ENCODE peak calls at places on chromosomes 3 and 15, in four cellular contexts. One of them, this sample, is unnamed.

GRCh38 chr3:45795882-45796765 is at the start of gene SLC6A20:
- DNase-seq in neuronal stem cell: peak; percentile 41
- DNase-seq in trophoblast cell: no peak
- DNase-seq in H1: peak; percentile 67
- DNase-seq in this sample: no peak

GRCh38 chr15:55546718-55547117 is 38.7 kb upstream of the DNAAF4 start:
- DNase-seq in neuronal stem cell: no peak
- DNase-seq in trophoblast cell: no peak
- DNase-seq in H1: no peak
- DNase-seq in this sample: no peak

GRCh38 chr15:55494927-55495326 is 13.1 kb downstream of the DNAAF4 start:
- DNase-seq in neuronal stem cell: no peak
- DNase-seq in trophoblast cell: no peak
- DNase-seq in H1: no peak
- DNase-seq in this sample: no peak

GRCh38 chr3:64502284-64502683 is 185.5 kb downstream of the ADAMTS9 start:
- DNase-seq in neuronal stem cell: no peak
- DNase-seq in trophoblast cell: no peak
- DNase-seq in H1: no peak
- DNase-seq in this sample: peak; percentile 80

GRCh38 chr15:99568548-99569352 is 3.0 kb downstream of the MEF2A start:
- DNase-seq in neuronal stem cell: no peak
- DNase-seq in trophoblast cell: no peak
- DNase-seq in H1: no peak
- DNase-seq in this sample: no peak

GRCh38 chr3:182668974-182669373 is 124.3 kb upstream of the ATP11B start:
- DNase-seq in neuronal stem cell: no peak
- DNase-seq in trophoblast cell: no peak
- DNase-seq in H1: no peak
- DNase-seq in this sample: no peak

GRCh38 chr15:91472316-91472756 is 372.3 kb downstream of the SV2B start:
- DNase-seq in neuronal stem cell: no peak
- DNase-seq in trophoblast cell: no peak
- DNase-seq in H1: no peak
- DNase-seq in this sample: no peak

GRCh38 chr15:65916664-65917406 is 47.5 kb downstream of the RAB11A start:
- DNase-seq in neuronal stem cell: peak; percentile 74
- DNase-seq in trophoblast cell: peak; percentile 61
- DNase-seq in H1: peak; percentile 81
- DNase-seq in this sample: peak; percentile 82

GRCh38 chr3:170848294-170848917 is 21.6 kb downstream of the RPL22L1 start:
- DNase-seq in neuronal stem cell: no peak
- DNase-seq in trophoblast cell: no peak
- DNase-seq in H1: no peak
- DNase-seq in this sample: peak; percentile 41

GRCh38 chr15:49038382-49038781 is 7.9 kb downstream of the SECISBP2L start:
- DNase-seq in neuronal stem cell: no peak
- DNase-seq in trophoblast cell: no peak
- DNase-seq in H1: no peak
- DNase-seq in this sample: no peak

GRCh38 chr3:73955671-73956070 is 330.9 kb upstream of the PDZRN3 start:
- DNase-seq in neuronal stem cell: no peak
- DNase-seq in trophoblast cell: no peak
- DNase-seq in H1: no peak
- DNase-seq in this sample: no peak

GRCh38 chr15:74841761-74842385 is 1.1 kb downstream of the ULK3 start:
- DNase-seq in neuronal stem cell: no peak
- DNase-seq in trophoblast cell: no peak
- DNase-seq in H1: no peak
- DNase-seq in this sample: no peak

GRCh38 chr15:27067175-27067574 is 96.2 kb downstream of the GABRG3 start:
- DNase-seq in neuronal stem cell: no peak
- DNase-seq in trophoblast cell: no peak
- DNase-seq in H1: no peak
- DNase-seq in this sample: no peak

GRCh38 chr3:119294402-119294888 is 262 bp downstream of the ARHGAP31 start:
- DNase-seq in neuronal stem cell: no peak
- DNase-seq in trophoblast cell: no peak
- DNase-seq in H1: peak; percentile 74
- DNase-seq in this sample: peak; percentile 72

GRCh38 chr15:92666780-92667179 is 11.2 kb upstream of the FAM174B start:
- DNase-seq in neuronal stem cell: no peak
- DNase-seq in trophoblast cell: peak; percentile 90
- DNase-seq in H1: no peak
- DNase-seq in this sample: peak; percentile 47

GRCh38 chr3:151281671-151282334 is 3.5 kb upstream of the P2RY14 start:
- DNase-seq in neuronal stem cell: no peak
- DNase-seq in trophoblast cell: no peak
- DNase-seq in H1: no peak
- DNase-seq in this sample: peak; percentile 48

GRCh38 chr3:10288575-10288960 is 4.2 kb downstream of the GHRL start:
- DNase-seq in neuronal stem cell: no peak
- DNase-seq in trophoblast cell: no peak
- DNase-seq in H1: no peak
- DNase-seq in this sample: no peak

GRCh38 chr3:151552589-151552988 is 91.7 kb upstream of the IGSF10 start:
- DNase-seq in neuronal stem cell: no peak
- DNase-seq in trophoblast cell: peak; percentile 9
- DNase-seq in H1: no peak
- DNase-seq in this sample: no peak

GRCh38 chr3:10817506-10817905 is 1.5 kb downstream of the SLC6A11 start:
- DNase-seq in neuronal stem cell: no peak
- DNase-seq in trophoblast cell: no peak
- DNase-seq in H1: no peak
- DNase-seq in this sample: no peak

GRCh38 chr3:67362686-67363085 is 291.7 kb downstream of the SUCLG2 start:
- DNase-seq in neuronal stem cell: no peak
- DNase-seq in trophoblast cell: no peak
- DNase-seq in H1: no peak
- DNase-seq in this sample: no peak

GRCh38 chr15:77804210-77804609 is 171.5 kb upstream of the LINGO1 start:
- DNase-seq in neuronal stem cell: no peak
- DNase-seq in trophoblast cell: no peak
- DNase-seq in H1: no peak
- DNase-seq in this sample: no peak

GRCh38 chr15:50044406-50044805 is 74.6 kb downstream of the ATP8B4 start:
- DNase-seq in neuronal stem cell: no peak
- DNase-seq in trophoblast cell: no peak
- DNase-seq in H1: no peak
- DNase-seq in this sample: no peak

GRCh38 chr15:34699968-34700640 is 54.7 kb downstream of the GJD2 start:
- DNase-seq in neuronal stem cell: no peak
- DNase-seq in trophoblast cell: no peak
- DNase-seq in H1: no peak
- DNase-seq in this sample: no peak

GRCh38 chr15:22951381-22952280 is 28.5 kb downstream of the CYFIP1 start:
- DNase-seq in neuronal stem cell: no peak
- DNase-seq in trophoblast cell: no peak
- DNase-seq in H1: no peak
- DNase-seq in this sample: peak; percentile 44

GRCh38 chr3:4746241-4746958 is 232.8 kb upstream of the BHLHE40 start:
- DNase-seq in neuronal stem cell: no peak
- DNase-seq in trophoblast cell: no peak
- DNase-seq in H1: no peak
- DNase-seq in this sample: peak; percentile 42

DNA sequence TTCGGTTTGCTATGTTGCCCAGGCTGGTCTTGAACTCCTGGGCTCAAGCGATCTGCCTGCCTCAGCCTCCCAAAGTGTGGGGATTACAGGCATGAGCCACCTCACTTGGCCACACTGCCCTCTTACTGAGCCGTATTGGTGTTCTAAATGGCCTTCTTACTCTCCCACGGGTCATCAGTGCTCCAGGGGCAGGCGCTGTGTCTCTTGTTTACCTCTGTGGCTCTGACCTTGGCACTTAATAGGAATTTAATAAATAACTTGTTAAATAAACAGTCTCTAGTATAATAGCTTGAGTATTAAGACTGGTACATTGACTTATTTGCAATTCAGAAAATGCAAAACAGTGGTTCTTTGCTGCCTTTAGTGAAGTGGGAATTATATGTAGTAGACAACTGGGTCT is 13.7 kb downstream of the FLNB start:
- DNase-seq in neuronal stem cell: no peak
- DNase-seq in trophoblast cell: no peak
- DNase-seq in H1: no peak
- DNase-seq in this sample: no peak
- H2BK12ac ChIP-seq in neuronal stem cell: no peak overlapping the region
- H2BK12ac ChIP-seq in trophoblast cell: no peak overlapping the region
- H2BK12ac ChIP-seq in H1: peak overlapping the region; percentile 97
- H2BK12ac ChIP-seq in this sample: no peak overlapping the region

GRCh38 chr3:134330895-134331810 is 43.1 kb downstream of the AMOTL2 start:
- DNase-seq in neuronal stem cell: no peak
- DNase-seq in trophoblast cell: peak; percentile 82
- DNase-seq in H1: no peak
- DNase-seq in this sample: peak; percentile 63
- H2AK5ac ChIP-seq in neuronal stem cell: no peak overlapping the region
- H2AK5ac ChIP-seq in trophoblast cell: peak overlapping the region; percentile 90
- H2AK5ac ChIP-seq in H1: no peak overlapping the region
- H2AK5ac ChIP-seq in this sample: peak overlapping the region; percentile 99

GRCh38 chr3:29453278-29453961 is 172.5 kb downstream of the RBMS3 start:
- DNase-seq in neuronal stem cell: no peak
- DNase-seq in trophoblast cell: no peak
- DNase-seq in H1: no peak
- DNase-seq in this sample: no peak

GRCh38 chr3:29454326-29454725 is 173.5 kb downstream of the RBMS3 start:
- DNase-seq in neuronal stem cell: no peak
- DNase-seq in trophoblast cell: no peak
- DNase-seq in H1: no peak
- DNase-seq in this sample: no peak

GRCh38 chr3:29451901-29452300 is 171.0 kb downstream of the RBMS3 start:
- DNase-seq in neuronal stem cell: no peak
- DNase-seq in trophoblast cell: no peak
- DNase-seq in H1: no peak
- DNase-seq in this sample: no peak

GRCh38 chr3:29452923-29453277 is 172.0 kb downstream of the RBMS3 start:
- DNase-seq in neuronal stem cell: no peak
- DNase-seq in trophoblast cell: no peak
- DNase-seq in H1: no peak
- DNase-seq in this sample: no peak

GRCh38 chr3:29456901-29457300 is 176.0 kb downstream of the RBMS3 start:
- DNase-seq in neuronal stem cell: no peak
- DNase-seq in trophoblast cell: no peak
- DNase-seq in H1: no peak
- DNase-seq in this sample: no peak
- H3K4me3 ChIP-seq in neuronal stem cell: no peak overlapping the region
- H3K4me3 ChIP-seq in trophoblast cell: no peak overlapping the region
- H3K4me3 ChIP-seq in H1: no peak overlapping the region
- H3K4me3 ChIP-seq in this sample: no peak overlapping the region

DNA sequence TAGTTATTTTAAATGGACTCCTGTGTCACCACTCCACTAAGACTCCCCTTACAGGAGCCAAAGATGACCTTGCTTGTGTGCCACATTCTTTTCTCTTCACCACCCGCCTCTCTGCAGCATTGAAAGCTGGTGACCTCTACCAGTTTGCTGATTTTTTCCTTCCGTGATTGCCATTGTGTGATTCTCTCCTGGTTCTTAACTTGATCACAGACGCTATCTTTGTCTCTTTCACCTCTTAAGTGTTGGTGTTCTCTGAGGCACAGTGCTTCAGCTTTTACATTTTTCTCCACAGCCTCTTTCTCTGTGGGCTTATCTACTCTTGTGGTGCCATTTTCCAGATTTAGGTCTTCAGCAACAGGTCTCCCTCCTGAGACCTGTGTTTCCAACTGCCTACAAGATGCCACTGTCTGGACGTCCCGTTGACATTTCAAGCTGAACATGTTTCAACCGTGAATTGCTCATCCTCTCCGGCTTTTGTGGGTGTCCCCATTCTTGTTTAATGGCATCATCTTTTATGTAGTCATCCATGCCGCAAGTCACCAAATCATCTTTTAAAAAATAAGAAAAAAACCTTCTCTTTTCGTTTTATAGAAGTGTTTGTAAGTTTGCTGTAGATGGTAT is 26.5 kb downstream of the IQGAP1 start:
- DNase-seq in neuronal stem cell: no peak
- DNase-seq in trophoblast cell: no peak
- DNase-seq in H1: no peak
- DNase-seq in this sample: peak; percentile 94
- H2BK12ac ChIP-seq in neuronal stem cell: no peak overlapping the region
- H2BK12ac ChIP-seq in trophoblast cell: peak overlapping the region; percentile 41
- H2BK12ac ChIP-seq in H1: peak overlapping the region; percentile 95
- H2BK12ac ChIP-seq in this sample: peak overlapping the region; percentile 78

DNA sequence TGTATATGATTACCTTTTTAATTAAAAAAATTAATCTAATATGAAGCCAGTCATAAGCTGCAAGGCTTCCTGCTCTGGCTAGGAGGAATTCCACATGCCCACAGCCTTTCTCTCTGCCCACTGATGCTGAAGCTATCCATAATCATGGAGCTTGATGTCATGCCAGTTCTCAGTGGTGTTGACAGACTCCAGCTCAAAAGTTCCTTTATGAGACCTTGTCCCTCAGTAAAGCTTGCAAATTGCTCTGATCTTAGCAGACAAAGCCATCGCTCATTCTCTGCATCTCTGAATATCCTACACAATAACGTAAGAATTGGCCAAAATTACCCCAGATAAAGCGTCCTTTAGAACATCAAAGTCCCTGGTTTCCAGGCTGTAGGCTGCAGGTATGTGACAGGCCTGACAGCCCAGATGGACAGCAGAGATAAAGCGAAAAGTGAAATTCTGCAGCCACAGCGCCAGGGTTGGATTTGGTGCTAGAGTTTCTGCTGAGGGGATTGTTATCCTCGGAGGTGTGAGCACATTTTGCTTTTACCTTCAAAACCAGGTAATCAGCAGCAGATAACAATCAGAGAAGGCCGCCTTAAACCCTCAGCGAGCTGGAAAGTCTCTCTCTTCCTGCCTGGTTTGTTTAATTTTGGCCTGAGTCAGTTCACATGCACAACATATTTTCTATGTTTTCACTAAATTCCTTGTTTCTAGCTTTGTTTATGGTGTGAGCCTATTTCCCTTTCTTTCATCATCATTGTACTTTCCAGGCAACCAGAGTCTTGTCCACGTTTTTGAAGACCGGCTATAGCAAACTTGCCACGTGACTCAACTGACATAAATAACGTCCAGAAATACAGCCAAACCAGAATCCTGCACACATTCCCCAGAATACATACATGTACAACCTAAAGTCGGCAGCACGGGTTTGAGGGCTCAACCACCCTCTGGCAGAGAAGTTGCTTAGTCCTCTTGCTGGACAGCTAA is 36.6 kb upstream of the ALDH1A3 start:
- DNase-seq in neuronal stem cell: no peak
- DNase-seq in trophoblast cell: peak; percentile 88
- DNase-seq in H1: no peak
- DNase-seq in this sample: peak; percentile 72
- H2AK5ac ChIP-seq in neuronal stem cell: no peak overlapping the region
- H2AK5ac ChIP-seq in trophoblast cell: no peak overlapping the region
- H2AK5ac ChIP-seq in H1: no peak overlapping the region
- H2AK5ac ChIP-seq in this sample: no peak overlapping the region

GRCh38 chr3:145134738-145135137 is 1026.2 kb downstream of the PLOD2 start:
- DNase-seq in neuronal stem cell: no peak
- DNase-seq in trophoblast cell: no peak
- DNase-seq in H1: no peak
- DNase-seq in this sample: no peak
- H3K4me3 ChIP-seq in neuronal stem cell: no peak overlapping the region
- H3K4me3 ChIP-seq in trophoblast cell: no peak overlapping the region
- H3K4me3 ChIP-seq in H1: no peak overlapping the region
- H3K4me3 ChIP-seq in this sample: no peak overlapping the region

This sample was measured in mesenchymal stem cell.